ENCODE peak calls at places on chromosomes 3 and 15, in five cellular contexts. G is OCI-LY7; C is kidney glomerular epithelial cell; S is activated T-helper 1 cell treated with anti-CD3 and anti-CD28 coated beads, Interleukin-12 subunit alpha, Interleukin-12 subunit beta, Interleukin-2, Interleukin-4 antibody, amounts not matched to agents 30 ng/mL and 10 ng/mL and 1 ng/mL, durations not matched to agents 14 hours and 24 hours and 36 hours; B is NCI-H226. Y is an unnamed sample.

GRCh38 chr15:37520026-37520425 is 414.4 kb upstream of the TMCO5A start:
- DNase-seq in G (no peak), C (no peak), S (no peak), B (no peak), Y (no peak)

GRCh38 chr3:128487813-128488635 is 5.0 kb downstream of the GATA2 start:
- DNase-seq in G (no peak), C (peak), S (no peak), B (peak), Y (peak)

GRCh38 chr15:58546635-58547627 is 115.1 kb downstream of the LIPC start:
- DNase-seq in G (no peak), C (peak), S (no peak), B (peak), Y (peak)

GRCh38 chr3:9290556-9290955 is 41.1 kb upstream of the SRGAP3 start:
- DNase-seq in G (no peak), C (no peak), S (no peak), B (no peak), Y (no peak)

GRCh38 chr3:17755836-17756235 is 13.4 kb upstream of the TBC1D5 start:
- DNase-seq in G (peak), C (no peak), S (no peak), B (no peak), Y (no peak)

GRCh38 chr15:51093865-51094605 is 671 bp downstream of the TNFAIP8L3 start:
- DNase-seq in G (no peak), C (no peak), S (no peak), B (no peak), Y (no peak)

GRCh38 chr3:61701019-61701418 is 139.6 kb downstream of the PTPRG start:
- DNase-seq in G (no peak), C (no peak), S (no peak), B (no peak), Y (no peak)

GRCh38 chr3:160106905-160107861 is 118.0 kb upstream of the C3orf80 start:
- DNase-seq in G (no peak), C (no peak), S (no peak), B (no peak), Y (no peak)

GRCh38 chr3:79957066-79957465 is 189.3 kb upstream of the ROBO1 start:
- DNase-seq in G (no peak), C (no peak), S (no peak), B (no peak), Y (no peak)

GRCh38 chr3:87298111-87298718 is 21.8 kb upstream of the POU1F1 start:
- DNase-seq in G (peak), C (peak), S (no peak), B (no peak), Y (no peak)

GRCh38 chr15:42332331-42332730 is 27.0 kb upstream of the CAPN3 start:
- DNase-seq in G (no peak), C (no peak), S (no peak), B (no peak), Y (no peak)

GRCh38 chr3:71456826-71457225 is 126.7 kb downstream of the FOXP1 start:
- DNase-seq in G (no peak), C (no peak), S (no peak), B (no peak), Y (no peak)

GRCh38 chr3:37970802-37971201 is 19.8 kb upstream of the VILL start:
- DNase-seq in G (no peak), C (no peak), S (no peak), B (no peak), Y (no peak)

GRCh38 chr3:132535575-132536441 is 61.3 kb upstream of the ACKR4 start:
- DNase-seq in G (peak), C (peak), S (peak), B (no peak), Y (peak)

GRCh38 chr3:38560996-38561717 is 65.0 kb downstream of the EXOG start:
- DNase-seq in G (no peak), C (no peak), S (no peak), B (no peak), Y (no peak)

GRCh38 chr3:188955919-188956318 is 215.9 kb upstream of the TPRG1 start:
- DNase-seq in G (no peak), C (no peak), S (no peak), B (no peak), Y (no peak)

GRCh38 chr15:78077053-78077859 is at the start of gene TBC1D2B:
- DNase-seq in G (peak), C (peak), S (peak), B (peak), Y (no peak)

GRCh38 chr15:28184166-28184565 is 85.1 kb upstream of the OCA2 start:
- DNase-seq in G (no peak), C (no peak), S (no peak), B (no peak), Y (no peak)

GRCh38 chr3:32860499-32860898 is 42.7 kb downstream of the TRIM71 start:
- DNase-seq in G (no peak), C (no peak), S (no peak), B (no peak), Y (no peak)

GRCh38 chr3:105349988-105350387 is 16.7 kb upstream of the ALCAM start:
- DNase-seq in G (no peak), C (no peak), S (no peak), B (no peak), Y (no peak)

GRCh38 chr3:79818015-79818414 is 50.2 kb upstream of the ROBO1 start:
- DNase-seq in G (no peak), C (no peak), S (no peak), B (no peak), Y (no peak)

GRCh38 chr15:77219846-77220245 is 148.9 kb upstream of the TSPAN3 start:
- DNase-seq in G (no peak), C (no peak), S (no peak), B (no peak), Y (no peak)

GRCh38 chr3:155805204-155805801 is 775 bp downstream of the C3orf33 start:
- DNase-seq in G (no peak), C (peak), S (no peak), B (no peak), Y (no peak)

Y was measured in pulmonary artery endothelial cell.